ENCODE peak calls at places on chromosomes 4 and X, in six cellular contexts. D is NCI-H345; S is posterior vena cava; P is EL; Y is amygdala; V is stimulated activated CD4-positive, alpha-beta T cell treated with anti-CD3 and anti-CD28 coated beads, TNF-alpha, amount 100 ng/mL, for 4 hours. O is an unnamed sample.

GRCh38 chr4:152352645-152353116 is 183.2 kb downstream of the FBXW7 start:
- DNase-seq in D (peak; percentile 78), S (peak; percentile 78), P (peak; percentile 93), Y (peak; percentile 50), V (no peak), O (peak; percentile 95)

GRCh38 chr4:138616775-138617174 is 374.6 kb upstream of the SLC7A11 start:
- DNase-seq in D (no peak), S (no peak), P (no peak), Y (no peak), V (no peak), O (no peak)

GRCh38 chr4:114384629-114385028 is 214.0 kb upstream of the UGT8 start:
- DNase-seq in D (peak; percentile 17), S (no peak), P (peak; percentile 53), Y (no peak), V (no peak), O (no peak)

GRCh38 chr4:104752337-104752736 is 257.6 kb upstream of the CXXC4 start:
- DNase-seq in D (no peak), S (no peak), P (no peak), Y (no peak), V (no peak), O (no peak)

GRCh38 chr4:77308843-77309242 is 151.8 kb downstream of the CCNG2 start:
- DNase-seq in D (peak; percentile 11), S (no peak), P (peak; percentile 17), Y (no peak), V (no peak), O (peak; percentile 12)

GRCh38 chrX:54447461-54447860 is 7.3 kb downstream of the TSR2 start:
- DNase-seq in D (no peak), S (no peak), P (no peak), Y (no peak), V (no peak), O (no peak)

GRCh38 chrX:11367609-11368430 is 74.6 kb downstream of the AMELX start:
- DNase-seq in D (peak; percentile 43), S (no peak), P (peak; percentile 42), Y (no peak), V (no peak), O (no peak)

GRCh38 chr4:2266181-2266580 is 4.3 kb upstream of the MXD4 start:
- DNase-seq in D (no peak), S (no peak), P (peak; percentile 40), Y (peak; percentile 78), V (no peak), O (no peak)

GRCh38 chr4:25677157-25677556 is 21.5 kb downstream of the SLC34A2 start:
- DNase-seq in D (no peak), S (no peak), P (no peak), Y (no peak), V (no peak), O (no peak)

GRCh38 chrX:134990475-134991473 is at the start of gene SMIM10:
- DNase-seq in D (no peak), S (peak; percentile 94), P (peak; percentile 87), Y (peak; percentile 19), V (no peak), O (peak; percentile 42)

GRCh38 chr4:185534850-185535761 is at the start of gene PDLIM3:
- DNase-seq in D (peak; percentile 69), S (peak; percentile 93), P (peak; percentile 32), Y (peak; percentile 56), V (no peak), O (no peak)

GRCh38 chr4:172786039-172786792 is 382.4 kb upstream of the GALNT7 start:
- DNase-seq in D (no peak), S (no peak), P (peak; percentile 31), Y (no peak), V (no peak), O (peak; percentile 5)

GRCh38 chr4:2696423-2696822 is 59.7 kb downstream of the TNIP2 start:
- DNase-seq in D (no peak), S (no peak), P (no peak), Y (no peak), V (no peak), O (no peak)

GRCh38 chr4:54063224-54063623 is 1.2 kb downstream of the CHIC2 start:
- DNase-seq in D (no peak), S (no peak), P (peak; percentile 74), Y (no peak), V (no peak), O (no peak)

GRCh38 chr4:53365121-53365485 is 758 bp downstream of the SCFD2 start:
- DNase-seq in D (no peak), S (no peak), P (peak; percentile 50), Y (peak; percentile 21), V (peak; percentile 1), O (no peak)

GRCh38 chr4:56506110-56506705 is 617 bp downstream of the ARL9 start:
- DNase-seq in D (no peak), S (no peak), P (no peak), Y (no peak), V (no peak), O (no peak)

GRCh38 chr4:15327311-15328298 is 100.2 kb upstream of the C1QTNF7 start:
- DNase-seq in D (no peak), S (no peak), P (peak; percentile 89), Y (no peak), V (no peak), O (peak; percentile 92)

GRCh38 chr4:16969696-16970135 is 71.3 kb upstream of the LDB2 start:
- DNase-seq in D (no peak), S (peak; percentile 81), P (peak; percentile 46), Y (no peak), V (no peak), O (peak; percentile 27)

GRCh38 chr4:94757192-94758140 is at the start of gene BMPR1B:
- DNase-seq in D (no peak), S (no peak), P (peak; percentile 23), Y (peak; percentile 2), V (no peak), O (peak; percentile 32)

GRCh38 chr4:185358514-185359433 is 37.0 kb downstream of the LRP2BP start:
- DNase-seq in D (no peak), S (no peak), P (peak; percentile 68), Y (no peak), V (no peak), O (no peak)

GRCh38 chr4:188387134-188387791 is 248.0 kb downstream of the TRIML1 start:
- DNase-seq in D (no peak), S (no peak), P (no peak), Y (no peak), V (no peak), O (no peak)

GRCh38 chrX:153883163-153883843 is 2.7 kb downstream of the L1CAM start:
- DNase-seq in D (no peak), S (no peak), P (no peak), Y (no peak), V (no peak), O (no peak)

GRCh38 chrX:114626323-114626722 is 42.4 kb downstream of the HTR2C start:
- DNase-seq in D (no peak), S (no peak), P (peak; percentile 1), Y (no peak), V (no peak), O (no peak)

GRCh38 chr4:52989865-52990264 is 127.7 kb downstream of the RASL11B start:
- DNase-seq in D (no peak), S (no peak), P (no peak), Y (no peak), V (no peak), O (no peak)

GRCh38 chrX:96389314-96390048 is 295.2 kb upstream of the DIAPH2 start:
- DNase-seq in D (no peak), S (no peak), P (no peak), Y (no peak), V (no peak), O (no peak)

GRCh38 chr4:125796138-125796537 is 481.4 kb downstream of the FAT4 start:
- DNase-seq in D (no peak), S (no peak), P (no peak), Y (no peak), V (no peak), O (no peak)

O was measured in GM04504.